ENCODE peak calls at places on chromosome 11, in five cellular contexts. One of them, this sample, is unnamed.

GRCh38 chr11:67483901-67484665 is 1.3 kb downstream of the AIP start:
- DNase-seq in K562: no peak
- DNase-seq in AG09309: no peak
- DNase-seq in neural progenitor cell: no peak
- DNase-seq in GM13976: peak
- DNase-seq in this sample: no peak

GRCh38 chr11:92317222-92317621 is 92.6 kb downstream of the FAT3 start:
- DNase-seq in K562: no peak
- DNase-seq in AG09309: no peak
- DNase-seq in neural progenitor cell: no peak
- DNase-seq in GM13976: no peak
- DNase-seq in this sample: no peak

GRCh38 chr11:45511566-45511965 is 153.9 kb downstream of the CHST1 start:
- DNase-seq in K562: no peak
- DNase-seq in AG09309: no peak
- DNase-seq in neural progenitor cell: no peak
- DNase-seq in GM13976: no peak
- DNase-seq in this sample: no peak

GRCh38 chr11:37450613-37451012 is 852.6 kb upstream of the RAG2 start:
- DNase-seq in K562: no peak
- DNase-seq in AG09309: no peak
- DNase-seq in neural progenitor cell: no peak
- DNase-seq in GM13976: no peak
- DNase-seq in this sample: no peak

GRCh38 chr11:47062736-47063135 is 113.9 kb downstream of the ARFGAP2 start:
- DNase-seq in K562: no peak
- DNase-seq in AG09309: no peak
- DNase-seq in neural progenitor cell: no peak
- DNase-seq in GM13976: no peak
- DNase-seq in this sample: no peak

GRCh38 chr11:47004595-47005033 is 68.1 kb downstream of the CSTPP1 start:
- DNase-seq in K562: peak
- DNase-seq in AG09309: peak
- DNase-seq in neural progenitor cell: no peak
- DNase-seq in GM13976: no peak
- DNase-seq in this sample: no peak

GRCh38 chr11:6570691-6571427 is 32.6 kb downstream of the RRP8 start:
- DNase-seq in K562: no peak
- DNase-seq in AG09309: no peak
- DNase-seq in neural progenitor cell: no peak
- DNase-seq in GM13976: no peak
- DNase-seq in this sample: no peak

GRCh38 chr11:2508793-2509192 is 64.0 kb downstream of the KCNQ1 start:
- DNase-seq in K562: no peak
- DNase-seq in AG09309: no peak
- DNase-seq in neural progenitor cell: no peak
- DNase-seq in GM13976: no peak
- DNase-seq in this sample: no peak

GRCh38 chr11:94767292-94767690 is 865 bp upstream of the AMOTL1 start:
- DNase-seq in K562: peak
- DNase-seq in AG09309: no peak
- DNase-seq in neural progenitor cell: no peak
- DNase-seq in GM13976: no peak
- DNase-seq in this sample: no peak

GRCh38 chr11:1504164-1504563 is 17.6 kb upstream of the MOB2 start:
- DNase-seq in K562: no peak
- DNase-seq in AG09309: no peak
- DNase-seq in neural progenitor cell: no peak
- DNase-seq in GM13976: no peak
- DNase-seq in this sample: no peak

GRCh38 chr11:126920833-126921232 is 79.7 kb downstream of the KIRREL3 start:
- DNase-seq in K562: no peak
- DNase-seq in AG09309: no peak
- DNase-seq in neural progenitor cell: no peak
- DNase-seq in GM13976: no peak
- DNase-seq in this sample: no peak

GRCh38 chr11:47886096-47886495 is 37.9 kb upstream of the NUP160 start:
- DNase-seq in K562: no peak
- DNase-seq in AG09309: no peak
- DNase-seq in neural progenitor cell: no peak
- DNase-seq in GM13976: no peak
- DNase-seq in this sample: no peak

GRCh38 chr11:128400382-128401203 is 186.8 kb downstream of the ETS1 start:
- DNase-seq in K562: no peak
- DNase-seq in AG09309: peak
- DNase-seq in neural progenitor cell: no peak
- DNase-seq in GM13976: no peak
- DNase-seq in this sample: no peak

GRCh38 chr11:39385911-39386310 is 2073.5 kb downstream of the LRRC4C start:
- DNase-seq in K562: no peak
- DNase-seq in AG09309: no peak
- DNase-seq in neural progenitor cell: no peak
- DNase-seq in GM13976: no peak
- DNase-seq in this sample: no peak

GRCh38 chr11:14269956-14270355 is 89.0 kb downstream of the RRAS2 start:
- DNase-seq in K562: no peak
- DNase-seq in AG09309: no peak
- DNase-seq in neural progenitor cell: no peak
- DNase-seq in GM13976: no peak
- DNase-seq in this sample: no peak

GRCh38 chr11:64206457-64207246 is at the start of gene FERMT3:
- DNase-seq in K562: peak
- DNase-seq in AG09309: no peak
- DNase-seq in neural progenitor cell: no peak
- DNase-seq in GM13976: peak
- DNase-seq in this sample: peak

GRCh38 chr11:102783016-102783415 is 2.6 kb upstream of the MMP10 start:
- DNase-seq in K562: no peak
- DNase-seq in AG09309: no peak
- DNase-seq in neural progenitor cell: no peak
- DNase-seq in GM13976: no peak
- DNase-seq in this sample: no peak

GRCh38 chr11:31560842-31561476 is 51.4 kb downstream of the ELP4 start:
- DNase-seq in K562: no peak
- DNase-seq in AG09309: no peak
- DNase-seq in neural progenitor cell: no peak
- DNase-seq in GM13976: no peak
- DNase-seq in this sample: no peak

GRCh38 chr11:64469288-64469687 is 110.3 kb downstream of the RPS6KA4 start:
- DNase-seq in K562: no peak
- DNase-seq in AG09309: no peak
- DNase-seq in neural progenitor cell: no peak
- DNase-seq in GM13976: no peak
- DNase-seq in this sample: no peak

GRCh38 chr11:79676396-79676795 is 235.6 kb upstream of the TENM4 start:
- DNase-seq in K562: no peak
- DNase-seq in AG09309: no peak
- DNase-seq in neural progenitor cell: no peak
- DNase-seq in GM13976: no peak
- DNase-seq in this sample: no peak

GRCh38 chr11:120409655-120410054 is 73.4 kb downstream of the ARHGEF12 start:
- DNase-seq in K562: no peak
- DNase-seq in AG09309: no peak
- DNase-seq in neural progenitor cell: no peak
- DNase-seq in GM13976: no peak
- DNase-seq in this sample: no peak

GRCh38 chr11:20605602-20606091 is 6.2 kb downstream of the SLC6A5 start:
- DNase-seq in K562: no peak
- DNase-seq in AG09309: no peak
- DNase-seq in neural progenitor cell: no peak
- DNase-seq in GM13976: no peak
- DNase-seq in this sample: no peak

GRCh38 chr11:123504401-123504800 is 74.3 kb downstream of the GRAMD1B start:
- DNase-seq in K562: no peak
- DNase-seq in AG09309: no peak
- DNase-seq in neural progenitor cell: no peak
- DNase-seq in GM13976: no peak
- DNase-seq in this sample: no peak

GRCh38 chr11:131957891-131958290 is 587.5 kb downstream of the NTM start:
- DNase-seq in K562: no peak
- DNase-seq in AG09309: no peak
- DNase-seq in neural progenitor cell: no peak
- DNase-seq in GM13976: no peak
- DNase-seq in this sample: no peak

GRCh38 chr11:64990222-64990918 is 6.4 kb downstream of the BATF2 start:
- DNase-seq in K562: no peak
- DNase-seq in AG09309: no peak
- DNase-seq in neural progenitor cell: no peak
- DNase-seq in GM13976: no peak
- DNase-seq in this sample: no peak

DNA sequence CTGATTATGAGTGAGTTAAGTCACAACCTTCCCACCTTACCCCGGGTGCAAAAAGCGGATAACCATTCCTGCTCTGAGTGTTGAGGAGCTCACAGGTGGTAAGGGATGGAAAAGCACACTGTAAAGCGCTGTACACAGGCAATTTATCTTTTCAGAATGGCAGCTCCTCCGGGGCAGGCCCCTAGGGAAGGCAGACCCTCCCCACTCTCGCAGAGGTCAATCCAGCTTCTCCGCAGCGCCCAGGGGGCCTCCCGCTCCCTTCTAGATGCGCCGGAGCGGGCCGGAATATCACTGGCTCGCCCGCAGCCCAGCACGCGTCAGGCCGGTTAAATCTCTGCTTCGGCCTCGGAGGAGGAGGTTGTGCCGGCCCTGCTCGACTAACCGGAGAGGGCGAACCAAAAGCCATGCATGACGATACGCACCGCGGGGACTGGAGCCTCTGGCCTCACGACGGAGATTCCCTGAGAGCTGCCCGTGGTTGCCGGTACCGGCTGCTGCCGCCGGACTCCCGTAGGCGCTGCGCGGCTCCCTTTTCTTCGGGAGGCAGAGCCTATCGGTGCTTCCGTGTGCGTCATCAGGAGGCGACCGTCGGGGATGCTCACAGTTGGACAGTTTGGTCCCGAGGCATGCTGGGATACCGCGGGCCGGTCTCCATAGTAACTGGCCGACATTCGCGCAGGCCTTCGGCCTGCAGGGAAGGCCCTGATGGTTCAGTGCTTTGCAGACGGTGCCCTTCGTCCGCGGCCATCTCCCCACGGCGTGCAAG is at the start of gene BRMS1:
- DNase-seq in K562: peak
- DNase-seq in AG09309: peak
- DNase-seq in neural progenitor cell: peak
- DNase-seq in GM13976: peak
- DNase-seq in this sample: peak
- TF ChIP-seq CTCF in K562: peak
- TF ChIP-seq CTCF in AG09309: peak
- TF ChIP-seq CTCF in neural progenitor cell: peak
- TF ChIP-seq CTCF in GM13976: no peak
- TF ChIP-seq CTCF in this sample: peak

DNA sequence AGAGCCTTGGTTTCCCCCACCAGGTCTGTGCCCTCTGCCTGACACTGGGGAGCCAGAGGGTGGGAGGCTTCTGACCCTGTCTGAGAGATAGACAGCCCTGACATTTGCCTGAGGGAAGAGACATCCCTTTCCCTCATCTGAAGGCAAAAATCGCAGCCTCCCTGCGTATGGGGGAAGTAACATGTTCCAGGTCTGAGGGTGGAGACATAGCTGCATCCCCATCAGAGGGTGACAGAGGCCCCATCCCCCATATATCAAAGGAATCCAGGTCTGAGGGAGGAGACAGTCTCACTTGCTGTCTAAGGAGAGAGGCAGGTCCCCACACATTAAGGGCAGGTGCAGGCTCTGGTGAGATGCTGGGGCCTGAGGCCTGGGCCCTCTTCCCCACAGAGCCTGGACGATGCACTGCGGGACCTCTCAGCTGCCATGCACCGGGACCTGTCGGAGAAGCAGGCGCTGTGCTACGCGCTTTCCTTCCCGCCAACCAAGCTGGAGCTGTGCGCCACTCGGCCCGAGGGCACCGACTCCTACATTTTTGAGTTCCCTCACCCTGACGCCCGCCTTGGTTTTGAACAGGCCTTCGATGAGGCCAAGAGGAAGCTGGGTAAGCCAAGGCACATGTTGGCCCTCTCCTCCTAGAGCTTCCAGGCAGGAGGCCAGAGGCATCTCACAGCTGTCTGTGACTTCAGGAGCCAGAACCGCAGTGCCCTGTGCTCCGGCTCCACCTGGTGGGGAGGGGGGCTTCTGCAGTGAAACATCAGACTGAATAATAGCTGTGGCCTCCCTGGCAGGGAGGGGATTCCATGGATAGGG is 16.1 kb upstream of the RELT start:
- DNase-seq in K562: peak
- DNase-seq in AG09309: no peak
- DNase-seq in neural progenitor cell: peak
- DNase-seq in GM13976: peak
- DNase-seq in this sample: no peak
- TF ChIP-seq CTCF in K562: peak
- TF ChIP-seq CTCF in AG09309: peak
- TF ChIP-seq CTCF in neural progenitor cell: peak
- TF ChIP-seq CTCF in GM13976: no peak
- TF ChIP-seq CTCF in this sample: no peak

GRCh38 chr11:12089041-12089440 is 21.3 kb upstream of the MICAL2 start:
- DNase-seq in K562: no peak
- DNase-seq in AG09309: no peak
- DNase-seq in neural progenitor cell: no peak
- DNase-seq in GM13976: no peak
- DNase-seq in this sample: no peak

GRCh38 chr11:12087075-12087775 is 23.2 kb upstream of the MICAL2 start:
- DNase-seq in K562: peak
- DNase-seq in AG09309: peak
- DNase-seq in neural progenitor cell: no peak
- DNase-seq in GM13976: no peak
- DNase-seq in this sample: no peak

GRCh38 chr11:12088531-12088930 is 21.9 kb upstream of the MICAL2 start:
- DNase-seq in K562: no peak
- DNase-seq in AG09309: no peak
- DNase-seq in neural progenitor cell: no peak
- DNase-seq in GM13976: no peak
- DNase-seq in this sample: no peak

GRCh38 chr11:12089473-12089872 is 20.9 kb upstream of the MICAL2 start:
- DNase-seq in K562: no peak
- DNase-seq in AG09309: no peak
- DNase-seq in neural progenitor cell: no peak
- DNase-seq in GM13976: no peak
- DNase-seq in this sample: no peak

DNA sequence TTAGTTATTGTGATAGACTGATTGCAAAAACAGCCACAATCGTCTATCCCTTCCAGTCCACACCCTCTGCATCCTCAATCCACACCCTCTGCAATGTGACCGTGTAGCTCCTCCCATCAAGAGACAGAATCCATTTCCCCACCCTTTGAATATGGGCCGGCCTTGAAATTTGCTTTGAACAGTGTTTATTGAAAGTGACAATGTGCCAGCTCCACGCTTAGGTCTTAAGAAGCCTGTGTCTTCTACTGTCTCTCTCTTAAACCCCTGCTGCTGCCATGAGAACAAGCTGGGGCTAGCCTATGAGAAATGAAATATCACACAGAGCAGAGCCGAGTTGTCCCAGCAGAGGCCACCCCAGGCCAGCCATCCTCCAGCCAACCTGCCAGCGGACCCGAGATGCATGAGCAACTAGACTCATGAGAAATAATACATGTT is 22.3 kb upstream of the MICAL2 start:
- DNase-seq in K562: peak
- DNase-seq in AG09309: peak
- DNase-seq in neural progenitor cell: no peak
- DNase-seq in GM13976: no peak
- DNase-seq in this sample: no peak
- TF ChIP-seq CTCF in K562: peak
- TF ChIP-seq CTCF in AG09309: peak
- TF ChIP-seq CTCF in neural progenitor cell: no peak
- TF ChIP-seq CTCF in GM13976: no peak
- TF ChIP-seq CTCF in this sample: peak

GRCh38 chr11:129992161-129992944 is 10.3 kb downstream of the PRDM10 start:
- DNase-seq in K562: peak
- DNase-seq in AG09309: no peak
- DNase-seq in neural progenitor cell: peak
- DNase-seq in GM13976: peak
- DNase-seq in this sample: no peak
- TF ChIP-seq CTCF in K562: peak
- TF ChIP-seq CTCF in AG09309: no peak
- TF ChIP-seq CTCF in neural progenitor cell: peak
- TF ChIP-seq CTCF in GM13976: peak
- TF ChIP-seq CTCF in this sample: peak